ENCODE peak calls at places on chromosome 14, in eight cellular contexts. J is stimulated activated CD8-positive, alpha-beta memory T cell treated with anti-CD3 and anti-CD28 coated beads, Interleukin-12 subunit alpha, Interleukin-12 subunit beta, amount 100 ng/mL, for 4 hours; B is effector memory CD8-positive, alpha-beta T cell; A is fibroblast of the conjunctiva; W is NCI-H774; S is dorsolateral prefrontal cortex; U is HT1080; T is NCI-H1930. G is an unnamed sample.

GRCh38 chr14:100406505-100407131 is 83.5 kb downstream of the SLC25A47 start:
- DNase-seq in J (peak), B (peak), A (no peak), W (no peak), S (no peak), U (peak), T (no peak), G (peak)

GRCh38 chr14:68770051-68770450 is 22.8 kb downstream of the ZFP36L1 start:
- DNase-seq in J (no peak), B (no peak), A (no peak), W (no peak), S (no peak), U (no peak), T (no peak), G (no peak)

GRCh38 chr14:28677381-28677780 is 89.2 kb upstream of the FOXG1 start:
- DNase-seq in J (no peak), B (no peak), A (no peak), W (no peak), S (no peak), U (no peak), T (no peak), G (no peak)

GRCh38 chr14:66074546-66074945 is 411.6 kb upstream of the CCDC196 start:
- DNase-seq in J (no peak), B (no peak), A (no peak), W (no peak), S (no peak), U (no peak), T (no peak), G (no peak)

GRCh38 chr14:63273091-63273490 is 45.6 kb downstream of the GPHB5 start:
- DNase-seq in J (no peak), B (no peak), A (no peak), W (no peak), S (no peak), U (no peak), T (no peak), G (no peak)

GRCh38 chr14:34234258-34234657 is 227.8 kb downstream of the SPTSSA start:
- DNase-seq in J (no peak), B (no peak), A (no peak), W (no peak), S (no peak), U (no peak), T (no peak), G (no peak)

GRCh38 chr14:103127356-103127755 is 4.1 kb downstream of the TNFAIP2 start:
- DNase-seq in J (no peak), B (no peak), A (no peak), W (no peak), S (no peak), U (no peak), T (no peak), G (no peak)

GRCh38 chr14:28323951-28324741 is 442.4 kb upstream of the FOXG1 start:
- DNase-seq in J (no peak), B (no peak), A (no peak), W (no peak), S (no peak), U (no peak), T (no peak), G (no peak)

GRCh38 chr14:105411985-105412767 is 7.5 kb upstream of the MTA1 start:
- DNase-seq in J (no peak), B (no peak), A (no peak), W (no peak), S (no peak), U (no peak), T (no peak), G (no peak)

GRCh38 chr14:100533647-100534485 is 53.4 kb downstream of the BEGAIN start:
- DNase-seq in J (no peak), B (peak), A (no peak), W (no peak), S (peak), U (no peak), T (no peak), G (no peak)

GRCh38 chr14:69876221-69876847 is 2.9 kb upstream of the SMOC1 start:
- DNase-seq in J (no peak), B (no peak), A (no peak), W (no peak), S (no peak), U (no peak), T (no peak), G (no peak)

GRCh38 chr14:65461730-65462129 is 49.2 kb downstream of the FUT8 start:
- DNase-seq in J (no peak), B (no peak), A (no peak), W (no peak), S (no peak), U (no peak), T (no peak), G (no peak)

GRCh38 chr14:91244501-91244901 is at the start of gene GPR68:
- DNase-seq in J (no peak), B (peak), A (no peak), W (peak), S (peak), U (no peak), T (no peak), G (peak)

GRCh38 chr14:105859717-105860614 is 333.6 kb downstream of the TMEM121 start:
- DNase-seq in J (no peak), B (peak), A (no peak), W (no peak), S (peak), U (no peak), T (no peak), G (no peak)

GRCh38 chr14:69005432-69006148 is 26.5 kb upstream of the ACTN1 start:
- DNase-seq in J (no peak), B (no peak), A (peak), W (no peak), S (no peak), U (peak), T (no peak), G (peak)

GRCh38 chr14:75155159-75155558 is 21.3 kb downstream of the TMED10 start:
- DNase-seq in J (no peak), B (no peak), A (no peak), W (no peak), S (no peak), U (no peak), T (no peak), G (no peak)

GRCh38 chr14:101501858-101502615 is 59.3 kb upstream of the DIO3 start:
- DNase-seq in J (no peak), B (no peak), A (no peak), W (no peak), S (no peak), U (no peak), T (no peak), G (no peak)

GRCh38 chr14:68427550-68427890 is 365.3 kb downstream of the ZFP36L1 start:
- DNase-seq in J (no peak), B (no peak), A (no peak), W (no peak), S (no peak), U (no peak), T (no peak), G (no peak)

GRCh38 chr14:52360831-52361230 is 46.7 kb downstream of the PTGER2 start:
- DNase-seq in J (no peak), B (no peak), A (no peak), W (no peak), S (no peak), U (no peak), T (no peak), G (peak)

GRCh38 chr14:45526715-45527549 is 273.9 kb upstream of the MIS18BP1 start:
- DNase-seq in J (no peak), B (no peak), A (no peak), W (no peak), S (no peak), U (peak), T (peak), G (peak)

GRCh38 chr14:99744199-99744872 is 48.9 kb upstream of the EML1 start:
- DNase-seq in J (no peak), B (no peak), A (no peak), W (no peak), S (no peak), U (no peak), T (peak), G (peak)

GRCh38 chr14:69625299-69626131 is 14.1 kb downstream of the SUSD6 start:
- DNase-seq in J (peak), B (peak), A (no peak), W (no peak), S (peak), U (peak), T (no peak), G (no peak)

GRCh38 chr14:90301580-90302181 is 30.1 kb downstream of the NRDE2 start:
- DNase-seq in J (no peak), B (no peak), A (peak), W (no peak), S (no peak), U (peak), T (no peak), G (peak)

GRCh38 chr14:77376380-77376770 is 519 bp downstream of the TMED8 start:
- DNase-seq in J (no peak), B (no peak), A (no peak), W (no peak), S (peak), U (no peak), T (no peak), G (no peak)

GRCh38 chr14:76882646-76883045 is 56.4 kb downstream of the LRRC74A start:
- DNase-seq in J (no peak), B (no peak), A (no peak), W (no peak), S (no peak), U (no peak), T (no peak), G (no peak)

GRCh38 chr14:95515080-95515489 is 1.4 kb downstream of the SYNE3 start:
- DNase-seq in J (no peak), B (no peak), A (no peak), W (no peak), S (no peak), U (no peak), T (no peak), G (no peak)

GRCh38 chr14:55746533-55746932 is 166.5 kb downstream of the KTN1 start:
- DNase-seq in J (no peak), B (no peak), A (no peak), W (no peak), S (no peak), U (no peak), T (no peak), G (no peak)

GRCh38 chr14:29463727-29464370 is 463.8 kb downstream of the PRKD1 start:
- DNase-seq in J (no peak), B (no peak), A (no peak), W (no peak), S (no peak), U (peak), T (no peak), G (no peak)

G was measured in H4.